ENCODE peak calls at places on chromosomes 12 and 14, in nine cellular contexts. Z is A549, O is K562, B is ovary, S is HepG2, Q is transverse colon, P is tibial nerve, C is stomach, E is suprapubic skin. F is an unnamed sample.

GRCh38 chr14:52888159-52888558 is 62.7 kb downstream of the FERMT2 start:
- DNase-seq in E (no peak), B (no peak), P (no peak), S (no peak), O (no peak), Z (no peak), Q (no peak), C (no peak), F (no peak)

GRCh38 chr12:26612203-26612602 is 220.8 kb downstream of the ITPR2 start:
- DNase-seq in Q (no peak), S (no peak), C (no peak), B (no peak), O (no peak), Z (no peak), E (no peak), P (no peak), F (no peak)

GRCh38 chr12:25423355-25423754 is 129.7 kb downstream of the LMNTD1 start:
- DNase-seq in C (peak), S (no peak), Q (peak), O (no peak), P (no peak), E (no peak), Z (no peak), B (no peak), F (no peak)

GRCh38 chr12:130051900-130052299 is 110.4 kb upstream of the FZD10 start:
- DNase-seq in S (no peak), B (no peak), C (no peak), P (no peak), O (no peak), Q (no peak), E (no peak), Z (no peak), F (no peak)

GRCh38 chr14:32330356-32331226 is 1.5 kb downstream of the AKAP6 start:
- DNase-seq in S (no peak), O (no peak), E (no peak), Z (no peak), B (no peak), P (no peak), C (no peak), Q (peak), F (no peak)

GRCh38 chr12:106369624-106370346 is 12.2 kb downstream of the POLR3B start:
- DNase-seq in E (no peak), O (no peak), S (no peak), C (no peak), Q (no peak), B (no peak), P (no peak), Z (peak), F (no peak)

GRCh38 chr12:84315926-84316325 is 596.7 kb downstream of the SLC6A15 start:
- DNase-seq in P (no peak), Z (no peak), Q (no peak), O (no peak), S (no peak), E (no peak), C (no peak), B (no peak), F (no peak)

GRCh38 chr12:49295087-49296001 is at the start of gene PRPH:
- DNase-seq in B (no peak), O (no peak), Z (no peak), S (no peak), E (no peak), C (no peak), P (no peak), Q (no peak), F (no peak)

GRCh38 chr12:78802593-78802992 is 62.0 kb upstream of the SYT1 start:
- DNase-seq in S (no peak), Z (peak), E (no peak), O (no peak), Q (no peak), C (no peak), B (no peak), P (no peak), F (no peak)

GRCh38 chr12:120235369-120236123 is 30.0 kb downstream of the PXN start:
- DNase-seq in C (no peak), P (no peak), Z (peak), E (peak), S (no peak), Q (no peak), O (no peak), B (no peak), F (no peak)

GRCh38 chr12:95516757-95517156 is 34.5 kb downstream of the USP44 start:
- DNase-seq in Z (no peak), S (no peak), O (peak), Q (no peak), B (no peak), E (no peak), P (no peak), C (no peak), F (no peak)

GRCh38 chr14:93706360-93706955 is 81.8 kb downstream of the PRIMA1 start:
- DNase-seq in Q (no peak), P (no peak), O (no peak), B (no peak), Z (no peak), C (no peak), S (no peak), E (no peak), F (no peak)

GRCh38 chr12:92363295-92364146 is 217.9 kb upstream of the BTG1 start:
- DNase-seq in P (no peak), B (peak), O (no peak), Z (no peak), S (no peak), Q (peak), C (no peak), E (no peak), F (peak)

GRCh38 chr12:57756406-57757341 is 1.8 kb downstream of the MARCHF9 start:
- DNase-seq in Z (peak), C (peak), S (no peak), P (no peak), B (no peak), Q (peak), O (peak), E (no peak), F (no peak)

GRCh38 chr12:6960291-6961277 is 9.4 kb downstream of the PTPN6 start:
- DNase-seq in B (peak), Z (peak), S (no peak), C (no peak), P (no peak), E (no peak), O (no peak), Q (peak), F (no peak)

GRCh38 chr12:16563519-16563918 is 42.4 kb downstream of the LMO3 start:
- DNase-seq in S (no peak), Q (no peak), C (no peak), P (no peak), Z (no peak), O (no peak), E (no peak), B (no peak), F (no peak)

GRCh38 chr12:16573652-16574077 is 32.3 kb downstream of the LMO3 start:
- DNase-seq in P (peak), Z (no peak), E (no peak), B (peak), S (peak), O (no peak), C (no peak), Q (peak), F (no peak)

GRCh38 chr12:16564675-16565074 is 41.3 kb downstream of the LMO3 start:
- DNase-seq in E (no peak), S (no peak), Z (no peak), P (no peak), Q (no peak), O (no peak), C (no peak), B (no peak), F (no peak)

DNA sequence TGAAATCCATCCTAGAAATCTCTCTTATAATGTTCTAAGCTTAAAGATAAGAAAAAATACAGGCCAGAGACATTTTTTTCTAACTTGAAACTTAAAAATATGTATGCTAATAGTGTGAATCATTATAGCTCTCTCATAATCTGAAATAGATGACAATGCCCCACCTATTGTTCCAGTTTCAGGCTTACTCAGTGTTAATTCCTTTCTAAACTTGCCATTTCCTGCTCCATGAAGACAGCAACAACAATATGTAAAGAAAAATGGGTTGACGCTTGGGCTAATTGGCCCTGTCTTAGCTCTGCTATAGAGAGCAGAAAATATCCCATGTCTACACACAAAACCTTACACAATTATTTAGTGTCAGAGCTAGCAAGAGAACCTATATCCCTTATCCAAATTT is 37.1 kb downstream of the LMO3 start:
- DNase-seq in E (no peak), B (no peak), C (no peak), Q (no peak), S (no peak), Z (no peak), P (no peak), O (no peak), F (peak)
- TF ChIP-seq EP300 in E (no peak), B (no peak), C (no peak), Q (no peak), S (no peak), Z (no peak), P (no peak), O (no peak), F (peak)

GRCh38 chr12:10861366-10861765 is 12.1 kb upstream of the PRR4 start:
- DNase-seq in P (no peak), E (no peak), O (no peak), Z (no peak), B (no peak), S (no peak), C (no peak), Q (no peak), F (no peak)
- TF ChIP-seq EP300 in P (no peak), E (no peak), O (no peak), Z (no peak), B (no peak), S (no peak), C (no peak), Q (no peak), F (no peak)

GRCh38 chr12:101598483-101598882 is 3.7 kb downstream of the MYBPC1 start:
- DNase-seq in B (no peak), C (no peak), S (no peak), E (no peak), Q (no peak), Z (no peak), O (no peak), P (no peak), F (no peak)

GRCh38 chr12:101596172-101596571 is 1.4 kb downstream of the MYBPC1 start:
- DNase-seq in C (no peak), E (no peak), Z (no peak), S (no peak), P (no peak), Q (no peak), O (no peak), B (no peak), F (no peak)

GRCh38 chr12:101599311-101599710 is 4.5 kb downstream of the MYBPC1 start:
- DNase-seq in Q (no peak), B (no peak), S (peak), P (no peak), E (no peak), C (no peak), O (no peak), Z (no peak), F (no peak)

GRCh38 chr12:101597164-101597563 is 2.4 kb downstream of the MYBPC1 start:
- DNase-seq in E (no peak), Z (no peak), C (no peak), P (no peak), O (no peak), Q (no peak), B (no peak), S (no peak), F (no peak)

DNA sequence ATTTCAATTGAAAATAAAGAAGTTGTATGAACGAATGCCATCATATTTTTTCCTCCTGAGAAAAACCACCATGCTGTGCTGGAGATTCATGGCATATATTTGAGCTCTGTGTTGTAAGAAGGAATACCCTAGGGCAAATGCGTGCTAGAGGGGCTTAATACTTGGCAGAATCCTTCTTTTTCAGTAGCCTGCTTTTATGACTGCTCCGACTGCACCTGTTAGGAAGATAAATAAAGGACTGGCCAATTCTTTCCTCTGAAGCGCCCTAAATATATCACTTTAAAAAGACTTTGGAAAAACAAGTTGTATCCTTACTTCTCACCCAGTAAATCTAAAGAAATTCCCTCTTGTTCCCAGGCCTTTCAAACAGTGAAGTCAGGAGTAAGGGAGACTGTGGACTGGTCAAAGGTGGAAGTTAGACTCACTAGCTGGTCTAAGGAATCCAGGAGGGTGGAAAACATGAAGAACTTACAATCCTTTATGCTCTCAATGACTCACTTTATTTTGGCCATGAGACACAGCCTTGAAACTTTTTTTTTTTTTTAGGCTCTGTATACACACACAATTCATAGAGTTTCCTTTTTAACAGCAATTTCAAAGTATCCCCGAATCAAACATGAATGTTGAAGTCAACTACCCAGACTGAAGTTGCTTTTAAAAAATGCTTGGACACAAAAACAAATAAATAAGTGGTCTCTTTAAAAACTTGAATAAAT is 5.2 kb downstream of the MYBPC1 start:
- DNase-seq in P (no peak), O (no peak), B (no peak), Z (peak), S (peak), C (no peak), E (no peak), Q (no peak), F (no peak)
- TF ChIP-seq EP300 in P (no peak), O (no peak), B (no peak), Z (no peak), S (peak), C (no peak), E (no peak), Q (no peak), F (no peak)

GRCh38 chr14:64550539-64551333 is 975 bp downstream of the PPP1R36 start:
- DNase-seq in Z (no peak), E (no peak), C (no peak), P (no peak), Q (no peak), B (no peak), O (no peak), S (no peak), F (no peak)

GRCh38 chr14:64554551-64554950 is 4.8 kb downstream of the PPP1R36 start:
- DNase-seq in E (no peak), S (no peak), Q (no peak), C (no peak), Z (no peak), B (no peak), O (no peak), P (no peak), F (no peak)

GRCh38 chr14:64562432-64562831 is 12.7 kb downstream of the PPP1R36 start:
- DNase-seq in Q (no peak), P (no peak), S (no peak), O (no peak), B (no peak), C (no peak), Z (no peak), E (no peak), F (no peak)

GRCh38 chr14:64561631-64562030 is 11.9 kb downstream of the PPP1R36 start:
- DNase-seq in P (no peak), S (no peak), B (no peak), C (no peak), O (no peak), Z (no peak), Q (no peak), E (no peak), F (no peak)

GRCh38 chr14:64556526-64556925 is 6.8 kb downstream of the PPP1R36 start:
- DNase-seq in P (no peak), E (no peak), B (no peak), Q (no peak), Z (peak), O (no peak), C (no peak), S (no peak), F (no peak)
- TF ChIP-seq EP300 in P (no peak), E (no peak), B (no peak), Q (no peak), Z (no peak), O (no peak), C (no peak), S (no peak), F (no peak)

GRCh38 chr12:31119531-31120211 is 46.0 kb downstream of the DDX11 start:
- DNase-seq in B (no peak), E (no peak), P (no peak), O (no peak), Q (no peak), S (no peak), Z (no peak), C (no peak), F (no peak)

GRCh38 chr12:31117203-31118011 is 43.7 kb downstream of the DDX11 start:
- DNase-seq in E (no peak), Z (peak), S (peak), O (peak), Q (peak), P (no peak), C (peak), B (peak), F (no peak)

GRCh38 chr12:31118831-31119530 is 45.3 kb downstream of the DDX11 start:
- DNase-seq in B (peak), Z (peak), P (no peak), Q (no peak), E (no peak), C (peak), S (no peak), O (peak), F (no peak)

GRCh38 chr12:31120392-31121008 is 46.8 kb downstream of the DDX11 start:
- DNase-seq in B (no peak), Q (no peak), P (no peak), C (no peak), E (no peak), S (no peak), O (no peak), Z (no peak), F (no peak)

GRCh38 chr12:31118347-31118830 is 44.7 kb downstream of the DDX11 start:
- DNase-seq in O (peak), Q (no peak), P (no peak), C (no peak), S (no peak), B (peak), Z (peak), E (no peak), F (no peak)
- TF ChIP-seq EP300 in O (no peak), Q (no peak), P (no peak), C (no peak), S (no peak), B (no peak), Z (no peak), E (no peak), F (no peak)

GRCh38 chr12:90954921-90955320 is at the start of gene CCER1:
- DNase-seq in P (no peak), C (no peak), Z (no peak), B (no peak), O (no peak), S (no peak), E (no peak), Q (no peak), F (no peak)

GRCh38 chr12:90958995-90959394 is 4.0 kb upstream of the CCER1 start:
- DNase-seq in C (no peak), O (no peak), P (no peak), S (no peak), Z (peak), B (no peak), Q (no peak), E (no peak), F (no peak)

GRCh38 chr12:90961154-90961553 is 6.2 kb upstream of the CCER1 start:
- DNase-seq in Z (no peak), S (no peak), P (no peak), C (no peak), B (no peak), Q (no peak), O (no peak), E (no peak), F (no peak)

GRCh38 chr12:90963946-90964345 is 9.0 kb upstream of the CCER1 start:
- DNase-seq in B (no peak), Q (no peak), E (no peak), O (no peak), P (no peak), Z (no peak), C (no peak), S (no peak), F (no peak)

GRCh38 chr12:90959538-90960139 is 4.7 kb upstream of the CCER1 start:
- DNase-seq in P (no peak), E (no peak), B (peak), C (no peak), O (peak), Z (peak), Q (no peak), S (peak), F (no peak)
- TF ChIP-seq EP300 in P (no peak), E (no peak), B (no peak), C (no peak), O (no peak), Z (no peak), Q (no peak), S (no peak), F (no peak)

GRCh38 chr12:5034605-5035004 is 9.1 kb upstream of the KCNA5 start:
- DNase-seq in Z (no peak), P (no peak), E (no peak), Q (no peak), C (no peak), O (no peak), B (no peak), S (no peak), F (no peak)
- TF ChIP-seq EP300 in Z (no peak), P (no peak), E (no peak), Q (no peak), C (no peak), O (no peak), B (no peak), S (no peak), F (no peak)

GRCh38 chr12:1523558-1524050 is 70.8 kb downstream of the FBXL14 start:
- DNase-seq in C (no peak), B (no peak), O (no peak), Q (no peak), Z (no peak), S (no peak), P (no peak), E (no peak), F (no peak)
- TF ChIP-seq EP300 in C (no peak), B (no peak), O (no peak), Q (no peak), Z (no peak), S (no peak), P (no peak), E (no peak), F (no peak)

DNA sequence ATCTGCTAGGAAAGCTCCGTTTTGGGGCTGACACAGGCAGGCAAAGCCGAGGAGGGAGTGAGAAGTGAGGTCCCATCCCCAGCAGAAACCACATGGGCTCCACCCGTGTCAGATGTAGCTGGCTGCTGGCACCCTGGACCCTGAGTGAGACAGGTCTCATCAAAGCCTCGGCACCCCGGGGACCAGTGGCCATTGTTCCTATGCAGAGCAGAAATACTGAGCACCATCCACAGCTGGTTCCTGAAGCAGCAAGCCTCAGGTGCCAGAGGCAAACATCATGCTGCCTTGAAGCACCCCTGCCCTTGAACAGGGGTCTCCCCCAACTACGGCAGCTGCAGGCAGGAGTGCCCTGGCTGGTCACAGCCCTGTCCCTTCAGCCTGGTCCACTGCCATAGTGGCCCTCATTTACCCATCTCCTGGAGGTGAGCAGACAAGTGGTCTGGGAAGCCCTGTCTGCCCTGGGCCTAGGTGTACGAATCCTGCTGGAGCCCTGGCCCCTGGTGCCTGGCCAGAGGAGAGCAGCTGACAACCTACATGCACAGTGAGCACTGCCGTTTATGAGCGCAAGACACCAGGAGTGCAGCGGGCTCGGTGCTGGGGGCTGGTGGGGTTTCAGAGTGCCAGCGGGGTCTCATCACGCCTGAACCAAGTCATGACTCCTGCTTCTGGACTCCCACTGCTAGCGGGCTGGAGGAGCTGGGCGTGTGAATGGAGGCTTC is 289.8 kb upstream of the RTL1 start:
- DNase-seq in O (no peak), C (peak), E (peak), Z (no peak), B (peak), Q (no peak), P (no peak), S (no peak), F (no peak)
- TF ChIP-seq EP300 in O (no peak), C (no peak), E (no peak), Z (no peak), B (no peak), Q (no peak), P (no peak), S (no peak), F (no peak)

GRCh38 chr12:91226951-91227350 is 44.3 kb upstream of the DCN start:
- DNase-seq in E (no peak), P (no peak), Z (no peak), C (no peak), O (no peak), S (no peak), B (no peak), Q (no peak), F (no peak)

GRCh38 chr12:91222746-91223145 is 40.1 kb upstream of the DCN start:
- DNase-seq in Z (no peak), S (no peak), Q (no peak), P (no peak), C (no peak), O (no peak), B (no peak), E (no peak), F (no peak)

GRCh38 chr12:91224411-91224810 is 41.8 kb upstream of the DCN start:
- DNase-seq in Z (no peak), B (no peak), Q (no peak), P (no peak), S (no peak), E (no peak), O (no peak), C (no peak), F (no peak)

GRCh38 chr12:91219919-91220318 is 37.3 kb upstream of the DCN start:
- DNase-seq in E (no peak), P (no peak), O (no peak), Z (no peak), C (no peak), S (no peak), Q (no peak), B (no peak), F (no peak)

GRCh38 chr12:91225316-91225715 is 42.7 kb upstream of the DCN start:
- DNase-seq in P (no peak), Z (no peak), C (no peak), O (no peak), E (no peak), Q (no peak), B (no peak), S (no peak), F (no peak)
- TF ChIP-seq EP300 in P (no peak), Z (no peak), C (no peak), O (no peak), E (no peak), Q (no peak), B (no peak), S (no peak), F (no peak)